ENCODE peak calls at places on chromosome 15, in seven cellular contexts. D is activated gamma-delta T cell treated with Interleukin-2 at 50 U/mL for 16 hours, K is B cell, N is tibial artery, M is NCI-H748 treated with DMSO at 0.1 percent for 48 hours, P is fibroblast of pulmonary artery, H is adipocyte. Q is an unnamed sample.

GRCh38 chr15:101481917-101482525 is 7.5 kb downstream of the PCSK6 start:
- DNase-seq in D (no peak), K (no peak), N (no peak), M (no peak), P (no peak), H (no peak), Q (no peak)

GRCh38 chr15:90104551-90104950 is 2.3 kb upstream of the IDH2 start:
- DNase-seq in D (no peak), K (no peak), N (peak), M (no peak), P (no peak), H (no peak), Q (no peak)

GRCh38 chr15:101431301-101431700 is 58.2 kb downstream of the PCSK6 start:
- DNase-seq in D (no peak), K (no peak), N (no peak), M (no peak), P (no peak), H (no peak), Q (no peak)

GRCh38 chr15:78321041-78321570 is 19.0 kb upstream of the CRABP1 start:
- DNase-seq in D (no peak), K (no peak), N (no peak), M (no peak), P (no peak), H (no peak), Q (no peak)

GRCh38 chr15:98580577-98580976 is 67.8 kb upstream of the IGF1R start:
- DNase-seq in D (no peak), K (no peak), N (no peak), M (no peak), P (no peak), H (no peak), Q (no peak)

GRCh38 chr15:52183562-52184173 is 7.5 kb downstream of the GNB5 start:
- DNase-seq in D (no peak), K (no peak), N (no peak), M (no peak), P (peak), H (peak), Q (no peak)

GRCh38 chr15:58724471-58724870 is 25.0 kb downstream of the ADAM10 start:
- DNase-seq in D (no peak), K (peak), N (no peak), M (no peak), P (peak), H (peak), Q (no peak)

GRCh38 chr15:99165956-99166689 is 61.2 kb downstream of the SYNM start:
- DNase-seq in D (no peak), K (no peak), N (no peak), M (no peak), P (no peak), H (no peak), Q (no peak)

GRCh38 chr15:58517682-58518525 is 86.1 kb downstream of the LIPC start:
- DNase-seq in D (no peak), K (no peak), N (no peak), M (no peak), P (no peak), H (no peak), Q (no peak)

GRCh38 chr15:95565702-95566101 is 764.8 kb upstream of the NR2F2 start:
- DNase-seq in D (no peak), K (no peak), N (no peak), M (no peak), P (no peak), H (no peak), Q (no peak)

GRCh38 chr15:77546050-77546501 is 86.6 kb downstream of the LINGO1 start:
- DNase-seq in D (no peak), K (no peak), N (no peak), M (no peak), P (peak), H (peak), Q (no peak)

GRCh38 chr15:80418892-80419537 is 14.8 kb downstream of the ARNT2 start:
- DNase-seq in D (no peak), K (no peak), N (no peak), M (no peak), P (peak), H (peak), Q (no peak)

GRCh38 chr15:85171736-85172135 is 190.1 kb downstream of the PDE8A start:
- DNase-seq in D (no peak), K (no peak), N (no peak), M (no peak), P (no peak), H (no peak), Q (no peak)

GRCh38 chr15:71517751-71518150 is 292.6 kb upstream of the NR2E3 start:
- DNase-seq in D (no peak), K (no peak), N (no peak), M (no peak), P (no peak), H (no peak), Q (no peak)

GRCh38 chr15:82621970-82622369 is 25.2 kb downstream of the CPEB1 start:
- DNase-seq in D (no peak), K (no peak), N (no peak), M (no peak), P (no peak), H (no peak), Q (no peak)

GRCh38 chr15:101138086-101138660 is 113.7 kb downstream of the CHSY1 start:
- DNase-seq in D (no peak), K (no peak), N (no peak), M (no peak), P (no peak), H (no peak), Q (no peak)

GRCh38 chr15:65040461-65040860 is 4.7 kb upstream of the SLC51B start:
- DNase-seq in D (no peak), K (no peak), N (no peak), M (no peak), P (no peak), H (no peak), Q (no peak)

GRCh38 chr15:24039683-24040082 is 352.6 kb upstream of the NDN start:
- DNase-seq in D (no peak), K (no peak), N (no peak), M (no peak), P (no peak), H (no peak), Q (no peak)

GRCh38 chr15:63372753-63373152 is 8.9 kb downstream of the CA12 start:
- DNase-seq in D (no peak), K (no peak), N (no peak), M (no peak), P (no peak), H (peak), Q (no peak)

GRCh38 chr15:27843146-27843545 is 256.0 kb downstream of the OCA2 start:
- DNase-seq in D (no peak), K (no peak), N (no peak), M (no peak), P (no peak), H (no peak), Q (no peak)

GRCh38 chr15:63870043-63870394 is 36.3 kb upstream of the HERC1 start:
- DNase-seq in D (no peak), K (no peak), N (no peak), M (no peak), P (no peak), H (no peak), Q (no peak)

GRCh38 chr15:40430271-40430805 is 10.4 kb upstream of the BAHD1 start:
- DNase-seq in D (no peak), K (no peak), N (no peak), M (no peak), P (no peak), H (peak), Q (no peak)

GRCh38 chr15:90889313-90889730 is 5.0 kb downstream of the FES start:
- DNase-seq in D (peak), K (no peak), N (peak), M (no peak), P (no peak), H (no peak), Q (no peak)

GRCh38 chr15:92650256-92650655 is 5.3 kb downstream of the FAM174B start:
- DNase-seq in D (no peak), K (no peak), N (no peak), M (no peak), P (peak), H (no peak), Q (no peak)

GRCh38 chr15:78831229-78832207 is 20.3 kb upstream of the ADAMTS7 start:
- DNase-seq in D (no peak), K (no peak), N (no peak), M (no peak), P (no peak), H (no peak), Q (no peak)

GRCh38 chr15:29074045-29074444 is 188.3 kb downstream of the APBA2 start:
- DNase-seq in D (no peak), K (no peak), N (no peak), M (no peak), P (peak), H (no peak), Q (no peak)

GRCh38 chr15:60009581-60010379 is 5.7 kb downstream of the FOXB1 start:
- DNase-seq in D (no peak), K (no peak), N (no peak), M (no peak), P (no peak), H (no peak), Q (no peak)

GRCh38 chr15:70234256-70234965 is 136.7 kb upstream of the TLE3 start:
- DNase-seq in D (no peak), K (no peak), N (no peak), M (no peak), P (peak), H (peak), Q (no peak)

GRCh38 chr15:32042269-32042996 is 12.1 kb downstream of the CHRNA7 start:
- DNase-seq in D (no peak), K (no peak), N (no peak), M (no peak), P (no peak), H (peak), Q (no peak)

GRCh38 chr15:49415638-49416037 is 7.4 kb upstream of the FGF7 start:
- DNase-seq in D (no peak), K (no peak), N (no peak), M (no peak), P (peak), H (peak), Q (no peak)

GRCh38 chr15:67832965-67833503 is 6.8 kb downstream of the RNU6-1 start:
- DNase-seq in D (no peak), K (no peak), N (peak), M (no peak), P (no peak), H (no peak), Q (no peak)

Q was measured in CD4-positive, alpha-beta memory T cell.